ENCODE peak calls at places on chromosome 19, in ten cellular contexts. M is activated CD8-positive, alpha-beta T cell treated with anti-CD3 and anti-CD28 coated beads, Interleukin-2, amount 10 ng/mL, durations not matched to agents 7 days and 5 days; R is NCI-H2171; N is frontal cortex; X is nephron progenitor cell; B is tibial artery; V is OCI-LY7; P is mucosa of descending colon; I is NCI-H2081; U is mammary epithelial cell. S is an unnamed sample.
A peak's percentile ranks its signal among the peaks of the same experiment; 100 is the strongest.

GRCh38 chr19:11263726-11264125 is 1.4 kb upstream of the DOCK6 start:
- DNase-seq in M (no peak), R (no peak), N (no peak), X (no peak), B (no peak), V (no peak), P (no peak), I (no peak), U (no peak), S (no peak)

GRCh38 chr19:37855098-37855497 is 51.3 kb downstream of the WDR87 start:
- DNase-seq in M (peak; percentile 24), R (peak; percentile 77), N (peak; percentile 44), X (no peak), B (no peak), V (no peak), P (peak; percentile 5), I (no peak), U (peak; percentile 45), S (peak; percentile 79)

GRCh38 chr19:27738569-27739193 is 1474.3 kb downstream of the UQCRFS1 start:
- DNase-seq in M (no peak), R (no peak), N (no peak), X (no peak), B (no peak), V (no peak), P (no peak), I (no peak), U (peak; percentile 1), S (no peak)

GRCh38 chr19:35518313-35518712 is 4.9 kb upstream of the DMKN start:
- DNase-seq in M (no peak), R (no peak), N (no peak), X (no peak), B (no peak), V (no peak), P (no peak), I (no peak), U (peak; percentile 79), S (no peak)

GRCh38 chr19:42132851-42133528 is 744 bp upstream of the POU2F2 start:
- DNase-seq in M (peak; percentile 82), R (peak; percentile 81), N (peak; percentile 95), X (peak; percentile 87), B (peak; percentile 43), V (peak; percentile 92), P (peak; percentile 81), I (peak; percentile 83), U (peak; percentile 41), S (peak; percentile 93)

GRCh38 chr19:485583-486236 is 10.6 kb upstream of the MADCAM1 start:
- DNase-seq in M (no peak), R (peak; percentile 81), N (peak; percentile 79), X (peak; percentile 46), B (peak; percentile 67), V (no peak), P (no peak), I (peak; percentile 41), U (peak; percentile 75), S (no peak)

GRCh38 chr19:30712428-30713151 is 340.4 kb downstream of the ZNF536 start:
- DNase-seq in M (no peak), R (no peak), N (no peak), X (no peak), B (no peak), V (no peak), P (no peak), I (no peak), U (no peak), S (no peak)

GRCh38 chr19:40921005-40921897 is 39.2 kb upstream of the CYP2A7 start:
- DNase-seq in M (no peak), R (no peak), N (no peak), X (no peak), B (no peak), V (no peak), P (peak; percentile 84), I (no peak), U (no peak), S (no peak)

GRCh38 chr19:3146677-3147100 is 10.9 kb downstream of the GNA15 start:
- DNase-seq in M (peak; percentile 69), R (no peak), N (no peak), X (peak; percentile 55), B (no peak), V (peak; percentile 38), P (peak; percentile 36), I (no peak), U (no peak), S (no peak)

GRCh38 chr19:56138069-56138468 is 3.0 kb upstream of the ZNF444 start:
- DNase-seq in M (no peak), R (no peak), N (no peak), X (no peak), B (no peak), V (no peak), P (no peak), I (no peak), U (no peak), S (no peak)

GRCh38 chr19:47694466-47695273 is 18.6 kb upstream of the EHD2 start:
- DNase-seq in M (no peak), R (no peak), N (no peak), X (no peak), B (no peak), V (no peak), P (no peak), I (no peak), U (no peak), S (no peak)

GRCh38 chr19:36417752-36418286 is 625 bp downstream of the ZFP82 start:
- DNase-seq in M (no peak), R (no peak), N (no peak), X (peak; percentile 2), B (no peak), V (peak; percentile 40), P (no peak), I (no peak), U (no peak), S (no peak)

GRCh38 chr19:49953376-49953775 is 7.6 kb downstream of the SIGLEC11 start:
- DNase-seq in M (no peak), R (no peak), N (no peak), X (no peak), B (no peak), V (no peak), P (no peak), I (no peak), U (no peak), S (no peak)

GRCh38 chr19:30391052-30391451 is 18.9 kb downstream of the ZNF536 start:
- DNase-seq in M (no peak), R (no peak), N (no peak), X (no peak), B (no peak), V (no peak), P (no peak), I (no peak), U (no peak), S (no peak)

GRCh38 chr19:9793051-9793591 is 24.6 kb upstream of the ZNF846 start:
- DNase-seq in M (peak; percentile 78), R (no peak), N (no peak), X (no peak), B (peak; percentile 59), V (peak; percentile 54), P (peak; percentile 68), I (peak; percentile 28), U (peak; percentile 36), S (peak; percentile 74)

GRCh38 chr19:3743486-3743885 is 18.0 kb downstream of the APBA3 start:
- DNase-seq in M (no peak), R (no peak), N (no peak), X (no peak), B (no peak), V (peak; percentile 58), P (no peak), I (no peak), U (no peak), S (peak; percentile 35)

GRCh38 chr19:35006342-35006998 is 6.3 kb downstream of the GRAMD1A start:
- DNase-seq in M (no peak), R (no peak), N (no peak), X (no peak), B (no peak), V (no peak), P (peak; percentile 77), I (no peak), U (no peak), S (no peak)

GRCh38 chr19:47701717-47702552 is 11.3 kb upstream of the EHD2 start:
- DNase-seq in M (no peak), R (no peak), N (no peak), X (no peak), B (no peak), V (no peak), P (no peak), I (no peak), U (no peak), S (no peak)

GRCh38 chr19:32421589-32422361 is 16.2 kb downstream of the DPY19L3 start:
- DNase-seq in M (no peak), R (no peak), N (no peak), X (no peak), B (no peak), V (peak; percentile 18), P (no peak), I (no peak), U (no peak), S (no peak)

GRCh38 chr19:46131485-46132143 is 7.1 kb upstream of the IGFL3 start:
- DNase-seq in M (no peak), R (no peak), N (no peak), X (no peak), B (no peak), V (no peak), P (no peak), I (no peak), U (no peak), S (no peak)

GRCh38 chr19:33416307-33417215 is 43.1 kb downstream of the CEBPG start:
- DNase-seq in M (peak; percentile 79), R (peak; percentile 82), N (peak; percentile 71), X (peak; percentile 86), B (no peak), V (peak; percentile 66), P (peak; percentile 83), I (peak; percentile 64), U (peak; percentile 44), S (peak; percentile 92)

GRCh38 chr19:49453013-49453756 is at the start of gene ALDH16A1:
- DNase-seq in M (peak; percentile 99), R (peak; percentile 99), N (peak; percentile 98), X (peak; percentile 98), B (peak; percentile 98), V (peak; percentile 98), P (peak; percentile 99), I (peak; percentile 98), U (peak; percentile 96), S (peak; percentile 99)